ENCODE peak calls at places on chromosome 6, in five cellular contexts. J is RCC 7860; Q is prostate gland; T is naive thymus-derived CD8-positive, alpha-beta T cell; M is NCI-H526 treated with DMSO at 0.1 percent for 48 hours. G is an unnamed sample.

GRCh38 chr6:127464161-127464880 is 5.1 kb upstream of the KIAA0408 start:
- DNase-seq in J (no peak), M (no peak), T (no peak), Q (no peak), G (peak)

GRCh38 chr6:6975395-6976111 is 132.2 kb upstream of the RREB1 start:
- DNase-seq in M (no peak), J (no peak), T (no peak), Q (no peak), G (no peak)

GRCh38 chr6:56222509-56222908 is 24.9 kb downstream of the COL21A1 start:
- DNase-seq in J (no peak), M (no peak), T (no peak), Q (no peak), G (peak)

GRCh38 chr6:100593522-100593921 is 128.8 kb upstream of the SIM1 start:
- DNase-seq in T (no peak), M (peak), J (no peak), Q (no peak), G (peak)

GRCh38 chr6:45698046-45698445 is 317.6 kb downstream of the CLIC5 start:
- DNase-seq in M (no peak), Q (no peak), T (no peak), J (peak), G (peak)

GRCh38 chr6:36657942-36658544 is 20.5 kb upstream of the CDKN1A start:
- DNase-seq in M (no peak), T (no peak), J (peak), Q (no peak), G (peak)

GRCh38 chr6:159973951-159974350 is 5.1 kb downstream of the IGF2R start:
- DNase-seq in T (no peak), M (no peak), Q (no peak), J (peak), G (peak)

GRCh38 chr6:63663147-63663877 is 27.7 kb downstream of the PHF3 start:
- DNase-seq in M (no peak), Q (no peak), T (no peak), J (peak), G (peak)

GRCh38 chr6:33414592-33415271 is 3.2 kb downstream of the CUTA start:
- DNase-seq in T (no peak), Q (no peak), M (no peak), J (no peak), G (peak)

GRCh38 chr6:1049900-1050299 is 262.0 kb upstream of the FOXQ1 start:
- DNase-seq in T (no peak), Q (peak), M (no peak), J (no peak), G (no peak)

GRCh38 chr6:83974409-83975050 is 59.0 kb upstream of the MRAP2 start:
- DNase-seq in J (no peak), M (no peak), T (no peak), Q (no peak), G (no peak)

GRCh38 chr6:70149209-70149788 is 153.6 kb downstream of the COL9A1 start:
- DNase-seq in J (no peak), T (no peak), M (no peak), Q (no peak), G (no peak)

GRCh38 chr6:88804701-88805100 is 158.7 kb downstream of the RNGTT start:
- DNase-seq in T (no peak), M (no peak), J (no peak), Q (no peak), G (peak)

GRCh38 chr6:2984738-2985381 is 13.5 kb upstream of the SERPINB6 start:
- DNase-seq in Q (no peak), T (no peak), M (peak), J (no peak), G (no peak)

GRCh38 chr6:43878823-43879495 is 108.9 kb downstream of the VEGFA start:
- DNase-seq in Q (no peak), J (no peak), M (no peak), T (no peak), G (peak)

GRCh38 chr6:21914121-21914973 is 320.8 kb downstream of the SOX4 start:
- DNase-seq in M (no peak), T (peak), J (peak), Q (peak), G (no peak)

GRCh38 chr6:18363746-18364145 is 23.4 kb upstream of the RNF144B start:
- DNase-seq in Q (no peak), M (no peak), T (no peak), J (no peak), G (no peak)

GRCh38 chr6:88982720-88983119 is 19.3 kb upstream of the RNGTT start:
- DNase-seq in T (no peak), M (peak), Q (peak), J (peak), G (peak)

GRCh38 chr6:113756290-113756665 is 100.9 kb upstream of the MARCKS start:
- DNase-seq in Q (no peak), M (no peak), T (no peak), J (no peak), G (no peak)

GRCh38 chr6:167225903-167226508 is 65.1 kb upstream of the UNC93A start:
- DNase-seq in T (no peak), J (no peak), Q (peak), M (no peak), G (no peak)

GRCh38 chr6:103153016-103153415 is 1706.7 kb downstream of the HACE1 start:
- DNase-seq in Q (no peak), J (no peak), T (no peak), M (no peak), G (no peak)

GRCh38 chr6:108768792-108769524 is 79.3 kb upstream of the ARMC2 start:
- DNase-seq in Q (no peak), M (no peak), J (no peak), T (no peak), G (no peak)

GRCh38 chr6:120056085-120056484 is 706.5 kb upstream of the MAN1A1 start:
- DNase-seq in Q (no peak), M (no peak), T (no peak), J (no peak), G (no peak)

GRCh38 chr6:81857812-81858211 is 105.3 kb upstream of the TENT5A start:
- DNase-seq in Q (no peak), M (no peak), J (no peak), T (no peak), G (no peak)

GRCh38 chr6:149064026-149065017 is 253.2 kb upstream of the TAB2 start:
- DNase-seq in T (no peak), M (no peak), J (peak), Q (no peak), G (no peak)

GRCh38 chr6:48736486-48737206 is 625.6 kb upstream of the PTCHD4 start:
- DNase-seq in M (no peak), T (no peak), J (no peak), Q (no peak), G (peak)

GRCh38 chr6:161117942-161118341 is 126.4 kb downstream of the MAP3K4 start:
- DNase-seq in Q (no peak), J (no peak), M (no peak), T (no peak), G (no peak)

GRCh38 chr6:121592955-121593665 is 157.7 kb downstream of the GJA1 start:
- DNase-seq in Q (no peak), M (no peak), T (no peak), J (no peak), G (peak)

GRCh38 chr6:124770784-124771183 is 191.5 kb upstream of the RNF217 start:
- DNase-seq in Q (no peak), M (no peak), J (no peak), T (no peak), G (no peak)

GRCh38 chr6:140602843-140603242 is 1228.4 kb upstream of the CITED2 start:
- DNase-seq in Q (no peak), J (no peak), T (no peak), M (no peak), G (peak)

GRCh38 chr6:137148291-137149076 is 25.0 kb downstream of the IL22RA2 start:
- DNase-seq in M (no peak), Q (no peak), J (no peak), T (no peak), G (peak)

GRCh38 chr6:31775633-31776263 is 1.4 kb downstream of the VWA7 start:
- DNase-seq in M (no peak), Q (no peak), T (no peak), J (no peak), G (no peak)

GRCh38 chr6:31203345-31203979 is 33.0 kb upstream of the POU5F1 start:
- DNase-seq in T (no peak), J (peak), Q (peak), M (peak), G (peak)

GRCh38 chr6:35294308-35294945 is 3.2 kb upstream of the DEF6 start:
- DNase-seq in T (peak), J (peak), Q (peak), M (peak), G (peak)

GRCh38 chr6:35496851-35497570 is at the start of gene TEAD3:
- DNase-seq in Q (peak), T (peak), J (no peak), M (no peak), G (peak)

GRCh38 chr6:13360671-13361540 is 32.6 kb upstream of the TBC1D7 start:
- DNase-seq in M (no peak), J (peak), T (no peak), Q (no peak), G (no peak)

GRCh38 chr6:1686117-1687098 is 76.7 kb downstream of the FOXC1 start:
- DNase-seq in M (peak), T (no peak), Q (peak), J (no peak), G (peak)

G was measured in adipocyte.